ENCODE peak calls at places on chromosomes 11 and 22, in five cellular contexts. K, I, S, U and D are unnamed samples.

GRCh38 chr11:22454461-22454860 is 116.3 kb downstream of the SLC17A6 start:
- DNase-seq in K (no peak), I (no peak), S (no peak), U (no peak), D (no peak)

GRCh38 chr11:74532496-74533246 is 39.1 kb upstream of the LIPT2 start:
- DNase-seq in K (no peak), I (no peak), S (no peak), U (peak), D (no peak)

GRCh38 chr11:34512810-34513673 is 552 bp downstream of the ELF5 start:
- DNase-seq in K (peak), I (peak), S (peak), U (peak), D (peak)

GRCh38 chr11:61935861-61936260 is 14.3 kb upstream of the BEST1 start:
- DNase-seq in K (no peak), I (no peak), S (no peak), U (no peak), D (no peak)

GRCh38 chr11:17770048-17770652 is 35.6 kb downstream of the KCNC1 start:
- DNase-seq in K (no peak), I (no peak), S (no peak), U (no peak), D (peak)

GRCh38 chr11:126510621-126511370 is 155.3 kb downstream of the ST3GAL4 start:
- DNase-seq in K (no peak), I (no peak), S (no peak), U (no peak), D (no peak)

GRCh38 chr22:30327864-30328345 is 1.2 kb upstream of the TBC1D10A start:
- DNase-seq in K (peak), I (no peak), S (no peak), U (peak), D (peak)

GRCh38 chr11:112554586-112554985 is 293.9 kb upstream of the PLET1 start:
- DNase-seq in K (no peak), I (no peak), S (no peak), U (no peak), D (no peak)

GRCh38 chr22:50305658-50306566 is 1.5 kb downstream of the PLXNB2 start:
- DNase-seq in K (peak), I (no peak), S (no peak), U (peak), D (no peak)

GRCh38 chr11:61752117-61752924 is at the start of gene MYRF:
- DNase-seq in K (peak), I (peak), S (no peak), U (no peak), D (peak)

GRCh38 chr11:76626921-76627391 is 43.6 kb downstream of the LRRC32 start:
- DNase-seq in K (peak), I (no peak), S (no peak), U (no peak), D (no peak)

GRCh38 chr11:97739892-97740782 is 1280.6 kb upstream of the CNTN5 start:
- DNase-seq in K (peak), I (no peak), S (no peak), U (no peak), D (no peak)

GRCh38 chr11:1148752-1149180 is 9.0 kb upstream of the MUC5AC start:
- DNase-seq in K (no peak), I (no peak), S (no peak), U (no peak), D (no peak)

DNA sequence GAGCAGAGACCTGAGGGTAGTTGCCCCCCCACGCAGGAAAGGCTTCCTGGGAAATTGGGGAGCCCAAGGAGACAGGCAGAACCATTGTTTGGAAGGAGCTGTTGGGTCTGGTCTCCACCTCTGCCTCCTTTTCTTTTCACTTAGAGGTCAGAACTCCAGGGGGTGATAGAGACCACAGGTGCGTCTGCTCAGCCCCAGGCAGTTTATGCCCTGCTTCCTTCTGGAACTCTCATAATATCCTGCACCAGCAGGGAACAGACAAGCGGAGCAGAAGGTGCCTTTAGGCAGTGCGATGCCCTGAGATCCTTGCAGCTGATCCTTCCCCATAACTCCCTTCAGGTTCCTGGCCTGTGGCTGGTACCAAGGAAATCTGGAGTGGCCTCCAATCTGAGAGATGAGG is 120.2 kb downstream of the NECTIN1 start:
- DNase-seq in K (no peak), I (no peak), S (no peak), U (no peak), D (no peak)
- H2BK12ac ChIP-seq in K (no peak), I (no peak), S (no peak), U (no peak), D (no peak)

GRCh38 chr11:100625041-100625440 is 62.0 kb upstream of the ARHGAP42 start:
- DNase-seq in K (no peak), I (no peak), S (no peak), U (no peak), D (no peak)

GRCh38 chr11:100624346-100624745 is 62.7 kb upstream of the ARHGAP42 start:
- DNase-seq in K (no peak), I (no peak), S (no peak), U (no peak), D (no peak)

GRCh38 chr11:100618914-100619313 is 68.2 kb upstream of the ARHGAP42 start:
- DNase-seq in K (no peak), I (no peak), S (no peak), U (no peak), D (no peak)

GRCh38 chr11:100622404-100622803 is 64.7 kb upstream of the ARHGAP42 start:
- DNase-seq in K (no peak), I (no peak), S (no peak), U (no peak), D (no peak)

GRCh38 chr11:100619484-100619883 is 67.6 kb upstream of the ARHGAP42 start:
- DNase-seq in K (peak), I (no peak), S (no peak), U (no peak), D (no peak)
- H3K4me2 ChIP-seq in K (no peak), I (no peak), S (no peak), U (no peak), D (no peak)

DNA sequence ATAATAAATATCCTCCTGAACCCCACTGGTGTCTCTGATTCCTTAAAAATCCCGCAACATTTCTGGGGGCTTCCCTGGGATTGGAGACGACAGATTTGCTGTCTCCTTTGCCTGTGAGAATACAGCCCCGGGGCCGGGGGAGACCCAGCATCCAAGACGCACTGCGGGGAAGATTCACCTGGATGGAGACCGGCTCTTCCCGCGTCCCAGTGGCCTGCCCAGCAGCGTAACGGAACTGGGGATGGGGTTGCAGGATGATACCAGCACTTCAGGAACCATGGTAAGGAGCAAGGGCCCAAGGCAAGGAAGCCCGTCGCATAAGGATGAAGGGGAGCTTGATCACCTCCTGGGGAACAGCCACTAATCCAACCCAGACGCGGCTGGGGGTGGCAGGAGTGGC is 53.3 kb upstream of the OR4C15 start:
- DNase-seq in K (no peak), I (no peak), S (no peak), U (no peak), D (no peak)
- H2BK5ac ChIP-seq in K (no peak), I (no peak), S (no peak), U (no peak), D (no peak)

GRCh38 chr11:58926251-58926650 is 13.0 kb upstream of the GLYATL1 start:
- DNase-seq in K (peak), I (no peak), S (no peak), U (no peak), D (no peak)

GRCh38 chr11:58927393-58928081 is 11.8 kb upstream of the GLYATL1 start:
- DNase-seq in K (peak), I (peak), S (peak), U (no peak), D (peak)

GRCh38 chr11:58928691-58929090 is 10.6 kb upstream of the GLYATL1 start:
- DNase-seq in K (no peak), I (no peak), S (no peak), U (no peak), D (no peak)

GRCh38 chr11:58926695-58927094 is 12.6 kb upstream of the GLYATL1 start:
- DNase-seq in K (peak), I (no peak), S (no peak), U (no peak), D (no peak)

DNA sequence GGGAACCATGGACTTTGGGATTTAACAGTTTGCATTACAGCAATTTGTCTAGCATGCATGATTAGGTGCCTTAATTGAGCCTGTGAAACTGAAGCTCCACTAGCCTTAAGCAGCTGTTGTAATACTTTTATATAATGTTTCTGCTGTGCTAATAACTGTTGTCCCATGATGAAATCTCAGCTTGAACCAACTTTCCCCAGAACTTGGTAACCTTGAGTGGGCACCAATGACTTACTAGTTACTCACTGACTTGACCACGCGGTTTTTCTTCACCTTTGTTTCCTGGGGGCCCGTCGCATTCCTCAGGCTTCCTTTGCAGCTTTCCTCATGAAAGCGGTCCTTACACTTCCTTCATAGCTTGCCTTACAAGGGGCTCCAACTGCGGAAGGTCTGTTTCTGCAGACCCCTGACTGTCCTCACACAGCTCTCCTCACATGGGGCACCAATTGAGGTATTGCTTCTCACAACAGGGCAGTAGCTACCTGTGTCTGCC is 11.2 kb upstream of the GLYATL1 start:
- DNase-seq in K (peak), I (peak), S (no peak), U (no peak), D (no peak)
- H2BK12ac ChIP-seq in K (no peak), I (no peak), S (peak), U (no peak), D (no peak)

GRCh38 chr11:64854534-64855502 is 10.4 kb upstream of the CDC42BPG start:
- DNase-seq in K (peak), I (no peak), S (no peak), U (peak), D (no peak)

GRCh38 chr11:64855596-64856304 is 11.3 kb upstream of the CDC42BPG start:
- DNase-seq in K (peak), I (no peak), S (no peak), U (no peak), D (no peak)

GRCh38 chr11:64858467-64859401 is 14.3 kb upstream of the CDC42BPG start:
- DNase-seq in K (no peak), I (no peak), S (no peak), U (no peak), D (no peak)

GRCh38 chr11:64857485-64857884 is 13.0 kb upstream of the CDC42BPG start:
- DNase-seq in K (no peak), I (no peak), S (no peak), U (no peak), D (no peak)

GRCh38 chr11:64856382-64857227 is 12.2 kb upstream of the CDC42BPG start:
- DNase-seq in K (peak), I (no peak), S (no peak), U (peak), D (no peak)
- H3K4me2 ChIP-seq in K (peak), I (no peak), S (no peak), U (peak), D (no peak)

GRCh38 chr11:86726118-86726748 is 53.8 kb upstream of the ME3 start:
- DNase-seq in K (no peak), I (no peak), S (no peak), U (peak), D (no peak)
- H2BK5ac ChIP-seq in K (no peak), I (no peak), S (no peak), U (no peak), D (no peak)